ENCODE peak calls at places on chromosomes 6 and 20, in ten cellular contexts. One of them, this sample, is unnamed.

GRCh38 chr20:10553326-10553984 is 118.3 kb downstream of the SLX4IP start:
- DNase-seq in upper lobe of left lung: peak
- DNase-seq in spleen: no peak
- DNase-seq in H1: no peak
- DNase-seq in stomach: peak
- DNase-seq in HCT116: no peak
- DNase-seq in sigmoid colon: peak
- DNase-seq in suprapubic skin: no peak
- DNase-seq in transverse colon: peak
- DNase-seq in HepG2: peak
- DNase-seq in this sample: no peak

GRCh38 chr6:147578159-147578558 is 69.7 kb downstream of the SAMD5 start:
- DNase-seq in HCT116: no peak
- DNase-seq in spleen: no peak
- DNase-seq in suprapubic skin: no peak
- DNase-seq in HepG2: no peak
- DNase-seq in sigmoid colon: no peak
- DNase-seq in stomach: no peak
- DNase-seq in upper lobe of left lung: no peak
- DNase-seq in H1: no peak
- DNase-seq in transverse colon: no peak
- DNase-seq in this sample: no peak

GRCh38 chr6:157092736-157093135 is 230.6 kb downstream of the TMEM242 start:
- DNase-seq in H1: no peak
- DNase-seq in upper lobe of left lung: peak
- DNase-seq in transverse colon: no peak
- DNase-seq in sigmoid colon: no peak
- DNase-seq in HepG2: no peak
- DNase-seq in spleen: no peak
- DNase-seq in stomach: no peak
- DNase-seq in HCT116: no peak
- DNase-seq in suprapubic skin: no peak
- DNase-seq in this sample: no peak

GRCh38 chr6:16333580-16333979 is 95.2 kb downstream of the GMPR start:
- DNase-seq in upper lobe of left lung: no peak
- DNase-seq in sigmoid colon: no peak
- DNase-seq in HepG2: no peak
- DNase-seq in spleen: no peak
- DNase-seq in H1: no peak
- DNase-seq in HCT116: no peak
- DNase-seq in transverse colon: no peak
- DNase-seq in stomach: no peak
- DNase-seq in suprapubic skin: no peak
- DNase-seq in this sample: no peak

GRCh38 chr6:159404296-159404695 is 235.1 kb downstream of the FNDC1 start:
- DNase-seq in sigmoid colon: no peak
- DNase-seq in HCT116: no peak
- DNase-seq in transverse colon: no peak
- DNase-seq in suprapubic skin: no peak
- DNase-seq in HepG2: no peak
- DNase-seq in stomach: no peak
- DNase-seq in spleen: no peak
- DNase-seq in H1: no peak
- DNase-seq in upper lobe of left lung: no peak
- DNase-seq in this sample: no peak

GRCh38 chr20:38166707-38167233 is 1.7 kb upstream of the TGM2 start:
- DNase-seq in upper lobe of left lung: no peak
- DNase-seq in H1: no peak
- DNase-seq in sigmoid colon: peak
- DNase-seq in suprapubic skin: no peak
- DNase-seq in stomach: no peak
- DNase-seq in transverse colon: no peak
- DNase-seq in HCT116: no peak
- DNase-seq in spleen: no peak
- DNase-seq in HepG2: no peak
- DNase-seq in this sample: no peak

GRCh38 chr20:12775041-12775440 is 233.7 kb upstream of the SPTLC3 start:
- DNase-seq in H1: no peak
- DNase-seq in stomach: no peak
- DNase-seq in sigmoid colon: no peak
- DNase-seq in upper lobe of left lung: no peak
- DNase-seq in HepG2: no peak
- DNase-seq in spleen: no peak
- DNase-seq in suprapubic skin: no peak
- DNase-seq in HCT116: no peak
- DNase-seq in transverse colon: no peak
- DNase-seq in this sample: no peak

GRCh38 chr6:52346503-52346902 is 15.4 kb upstream of the PAQR8 start:
- DNase-seq in H1: no peak
- DNase-seq in transverse colon: no peak
- DNase-seq in HepG2: no peak
- DNase-seq in upper lobe of left lung: no peak
- DNase-seq in stomach: no peak
- DNase-seq in spleen: no peak
- DNase-seq in suprapubic skin: no peak
- DNase-seq in HCT116: no peak
- DNase-seq in sigmoid colon: no peak
- DNase-seq in this sample: no peak

GRCh38 chr20:32877507-32877906 is 18.8 kb downstream of the EFCAB8 start:
- DNase-seq in suprapubic skin: no peak
- DNase-seq in spleen: no peak
- DNase-seq in sigmoid colon: peak
- DNase-seq in upper lobe of left lung: no peak
- DNase-seq in H1: no peak
- DNase-seq in HepG2: no peak
- DNase-seq in HCT116: no peak
- DNase-seq in stomach: no peak
- DNase-seq in transverse colon: no peak
- DNase-seq in this sample: no peak

GRCh38 chr6:168623736-168624135 is 182.8 kb downstream of the SMOC2 start:
- DNase-seq in HepG2: no peak
- DNase-seq in stomach: no peak
- DNase-seq in HCT116: no peak
- DNase-seq in upper lobe of left lung: no peak
- DNase-seq in transverse colon: no peak
- DNase-seq in H1: no peak
- DNase-seq in sigmoid colon: peak
- DNase-seq in spleen: no peak
- DNase-seq in suprapubic skin: no peak
- DNase-seq in this sample: no peak

GRCh38 chr20:39986231-39986904 is 702.7 kb downstream of the MAFB start:
- DNase-seq in HepG2: no peak
- DNase-seq in upper lobe of left lung: peak
- DNase-seq in spleen: no peak
- DNase-seq in sigmoid colon: peak
- DNase-seq in H1: peak
- DNase-seq in suprapubic skin: peak
- DNase-seq in HCT116: no peak
- DNase-seq in transverse colon: peak
- DNase-seq in stomach: no peak
- DNase-seq in this sample: no peak
- TF ChIP-seq POLR2AphosphoS5 in HepG2: no peak
- TF ChIP-seq POLR2AphosphoS5 in upper lobe of left lung: peak
- TF ChIP-seq POLR2AphosphoS5 in spleen: no peak
- TF ChIP-seq POLR2AphosphoS5 in sigmoid colon: peak
- TF ChIP-seq POLR2AphosphoS5 in H1: no peak
- TF ChIP-seq POLR2AphosphoS5 in suprapubic skin: no peak
- TF ChIP-seq POLR2AphosphoS5 in HCT116: no peak
- TF ChIP-seq POLR2AphosphoS5 in transverse colon: peak
- TF ChIP-seq POLR2AphosphoS5 in stomach: peak
- TF ChIP-seq POLR2AphosphoS5 in this sample: no peak

DNA sequence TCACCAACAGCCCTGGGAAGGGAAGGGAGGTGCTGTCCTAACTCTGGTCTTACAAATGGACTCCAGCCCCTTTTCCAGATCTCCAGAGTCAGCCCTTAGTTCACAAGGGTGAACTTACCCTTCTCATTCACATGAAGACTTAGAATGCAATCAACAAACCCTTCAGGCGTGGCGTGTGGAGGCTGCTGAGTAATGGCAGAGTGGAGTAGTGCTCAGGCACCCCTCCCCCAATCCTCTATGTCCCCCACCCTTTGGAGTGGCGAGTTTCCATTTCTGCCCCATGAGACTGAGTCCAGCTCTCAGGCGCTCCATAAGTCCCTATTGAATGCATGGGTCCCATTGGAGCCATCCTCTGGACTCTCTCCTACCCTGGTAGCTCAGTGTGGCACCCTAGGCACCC is 3.3 kb downstream of the SNAI1 start:
- DNase-seq in stomach: no peak
- DNase-seq in transverse colon: no peak
- DNase-seq in sigmoid colon: no peak
- DNase-seq in H1: no peak
- DNase-seq in suprapubic skin: no peak
- DNase-seq in HepG2: no peak
- DNase-seq in HCT116: no peak
- DNase-seq in spleen: no peak
- DNase-seq in upper lobe of left lung: no peak
- DNase-seq in this sample: no peak
- TF ChIP-seq POLR2A in stomach: no peak
- TF ChIP-seq POLR2A in transverse colon: no peak
- TF ChIP-seq POLR2A in sigmoid colon: no peak
- TF ChIP-seq POLR2A in H1: no peak
- TF ChIP-seq POLR2A in suprapubic skin: no peak
- TF ChIP-seq POLR2A in HepG2: no peak
- TF ChIP-seq POLR2A in HCT116: no peak
- TF ChIP-seq POLR2A in spleen: no peak
- TF ChIP-seq POLR2A in upper lobe of left lung: no peak
- TF ChIP-seq POLR2A in this sample: no peak

DNA sequence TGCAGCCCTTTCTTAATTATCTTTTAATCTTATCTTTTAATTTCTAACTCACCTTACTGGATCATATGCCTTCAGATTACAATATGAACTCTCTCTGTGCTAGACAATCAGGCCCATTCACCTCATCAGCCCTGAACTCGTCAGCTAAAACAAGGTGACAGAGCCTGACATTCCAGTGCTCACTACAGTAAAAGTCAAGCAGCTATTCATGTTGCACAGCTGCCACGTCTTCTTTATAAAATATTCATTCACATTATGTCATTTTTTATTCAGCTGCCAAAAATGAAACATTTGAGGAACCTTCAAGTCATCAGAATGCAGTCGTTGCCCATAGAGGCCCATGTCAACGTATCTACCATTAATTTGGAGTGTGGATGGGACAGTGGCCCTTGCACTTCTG is 439.9 kb downstream of the CBLN4 start:
- DNase-seq in sigmoid colon: no peak
- DNase-seq in H1: no peak
- DNase-seq in upper lobe of left lung: no peak
- DNase-seq in suprapubic skin: no peak
- DNase-seq in stomach: no peak
- DNase-seq in HCT116: no peak
- DNase-seq in transverse colon: no peak
- DNase-seq in HepG2: no peak
- DNase-seq in spleen: no peak
- DNase-seq in this sample: no peak
- TF ChIP-seq POLR2AphosphoS5 in sigmoid colon: no peak
- TF ChIP-seq POLR2AphosphoS5 in H1: no peak
- TF ChIP-seq POLR2AphosphoS5 in upper lobe of left lung: no peak
- TF ChIP-seq POLR2AphosphoS5 in suprapubic skin: no peak
- TF ChIP-seq POLR2AphosphoS5 in stomach: no peak
- TF ChIP-seq POLR2AphosphoS5 in HCT116: no peak
- TF ChIP-seq POLR2AphosphoS5 in transverse colon: no peak
- TF ChIP-seq POLR2AphosphoS5 in HepG2: no peak
- TF ChIP-seq POLR2AphosphoS5 in spleen: no peak
- TF ChIP-seq POLR2AphosphoS5 in this sample: no peak

GRCh38 chr20:57391439-57392129 is 388 bp downstream of the RBM38 start:
- DNase-seq in HCT116: no peak
- DNase-seq in stomach: peak
- DNase-seq in H1: no peak
- DNase-seq in transverse colon: peak
- DNase-seq in spleen: peak
- DNase-seq in suprapubic skin: no peak
- DNase-seq in sigmoid colon: peak
- DNase-seq in HepG2: no peak
- DNase-seq in upper lobe of left lung: no peak
- DNase-seq in this sample: no peak
- TF ChIP-seq POLR2A in HCT116: peak
- TF ChIP-seq POLR2A in stomach: no peak
- TF ChIP-seq POLR2A in H1: no peak
- TF ChIP-seq POLR2A in transverse colon: peak
- TF ChIP-seq POLR2A in spleen: no peak
- TF ChIP-seq POLR2A in suprapubic skin: no peak
- TF ChIP-seq POLR2A in sigmoid colon: no peak
- TF ChIP-seq POLR2A in HepG2: peak
- TF ChIP-seq POLR2A in upper lobe of left lung: no peak
- TF ChIP-seq POLR2A in this sample: peak

DNA sequence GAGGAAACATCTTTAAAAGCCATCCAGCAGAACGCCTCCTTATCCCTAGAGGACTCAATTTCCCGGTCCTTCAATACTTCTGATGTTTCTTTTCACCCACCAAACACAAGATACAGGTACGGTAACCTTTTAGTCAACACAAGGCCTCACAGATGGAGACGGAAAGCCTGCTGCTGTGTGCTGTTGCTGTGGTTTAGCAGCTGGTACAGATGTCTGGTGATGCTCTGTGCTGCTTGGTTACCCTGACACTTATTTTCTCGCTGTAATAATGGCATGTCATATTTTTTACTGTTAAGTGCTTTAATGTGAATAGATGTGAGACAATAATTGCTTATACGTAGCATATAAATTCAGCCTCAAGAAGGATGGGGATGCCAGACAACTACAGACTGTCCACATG is 25.3 kb downstream of the GMDS start:
- DNase-seq in H1: no peak
- DNase-seq in HCT116: no peak
- DNase-seq in suprapubic skin: no peak
- DNase-seq in spleen: no peak
- DNase-seq in upper lobe of left lung: no peak
- DNase-seq in stomach: no peak
- DNase-seq in transverse colon: no peak
- DNase-seq in HepG2: no peak
- DNase-seq in sigmoid colon: no peak
- DNase-seq in this sample: no peak
- TF ChIP-seq POLR2AphosphoS5 in H1: no peak
- TF ChIP-seq POLR2AphosphoS5 in HCT116: no peak
- TF ChIP-seq POLR2AphosphoS5 in suprapubic skin: no peak
- TF ChIP-seq POLR2AphosphoS5 in spleen: no peak
- TF ChIP-seq POLR2AphosphoS5 in upper lobe of left lung: no peak
- TF ChIP-seq POLR2AphosphoS5 in stomach: no peak
- TF ChIP-seq POLR2AphosphoS5 in transverse colon: no peak
- TF ChIP-seq POLR2AphosphoS5 in HepG2: no peak
- TF ChIP-seq POLR2AphosphoS5 in sigmoid colon: no peak
- TF ChIP-seq POLR2AphosphoS5 in this sample: no peak